ENCODE peak calls at places on chromosome 19, in five cellular contexts. M, H, L, R and N are unnamed samples. For H3K4me1, the result is how much of the 10 kb centered on the place peaks cover.

GRCh38 chr19:18503971-18504885 is 17.6 kb downstream of the ELL start:
- DNase-seq in M (no peak), H (no peak), L (no peak), R (no peak), N (no peak)

GRCh38 chr19:16637535-16637934 is 9.5 kb upstream of the MED26 start:
- DNase-seq in M (no peak), H (no peak), L (no peak), R (no peak), N (no peak)

GRCh38 chr19:30895946-30896345 is 453.3 kb downstream of the TSHZ3 start:
- DNase-seq in M (no peak), H (no peak), L (no peak), R (no peak), N (no peak)

GRCh38 chr19:49635530-49636229 is 4.3 kb downstream of the RRAS start:
- DNase-seq in M (no peak), H (no peak), L (no peak), R (no peak), N (no peak)

GRCh38 chr19:19171821-19172532 is 1.9 kb upstream of the MEF2B start:
- DNase-seq in M (no peak), H (no peak), L (no peak), R (no peak), N (no peak)

GRCh38 chr19:8233370-8233769 is 24.2 kb downstream of the CERS4 start:
- DNase-seq in M (no peak), H (no peak), L (no peak), R (no peak), N (no peak)

GRCh38 chr19:29667941-29668340 is 2.7 kb downstream of the PLEKHF1 start:
- DNase-seq in M (no peak), H (peak), L (peak), R (no peak), N (no peak)

GRCh38 chr19:30640266-30640965 is 268.2 kb downstream of the ZNF536 start:
- DNase-seq in M (peak), H (no peak), L (peak), R (no peak), N (no peak)

GRCh38 chr19:57317503-57317902 is 2.8 kb upstream of the ZNF543 start:
- DNase-seq in M (no peak), H (no peak), L (no peak), R (no peak), N (no peak)

GRCh38 chr19:5828661-5829566 is 10.6 kb downstream of the FUT6 start:
- DNase-seq in M (no peak), H (peak), L (peak), R (no peak), N (no peak)

GRCh38 chr19:50735869-50736268 is 12.7 kb downstream of the CLEC11A start:
- DNase-seq in M (no peak), H (no peak), L (no peak), R (no peak), N (no peak)

GRCh38 chr19:48967346-48968178 is 2.5 kb downstream of the FTL start:
- DNase-seq in M (no peak), H (peak), L (no peak), R (peak), N (peak)

GRCh38 chr19:42140125-42140754 is 8.0 kb upstream of the POU2F2 start:
- DNase-seq in M (no peak), H (no peak), L (no peak), R (no peak), N (no peak)

GRCh38 chr19:4369888-4370260 is 26.5 kb downstream of the MPND start:
- DNase-seq in M (no peak), H (no peak), L (peak), R (no peak), N (no peak)

DNA sequence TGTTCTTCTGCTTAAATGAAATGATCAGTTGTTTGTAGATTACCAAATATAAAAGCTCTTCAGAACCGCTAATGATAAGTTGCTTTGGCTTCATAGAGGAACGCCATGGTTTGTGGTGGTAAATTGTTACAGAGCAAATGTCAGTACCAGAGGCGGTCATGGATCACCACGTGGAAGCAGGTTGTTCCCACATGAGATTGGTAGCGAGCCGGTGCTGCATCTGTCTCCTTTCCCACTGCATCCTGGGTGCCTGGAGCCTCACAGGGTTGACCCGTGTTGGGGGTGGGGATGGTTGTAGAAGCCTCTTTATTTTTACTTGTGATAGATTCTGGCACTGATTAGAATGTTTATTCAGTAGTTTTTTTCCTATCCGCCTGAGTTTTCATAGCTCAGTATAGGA is 14.7 kb downstream of the GARRE1 start:
- DNase-seq in M (no peak), H (no peak), L (no peak), R (no peak), N (no peak)
- H3K4me1 ChIP-seq in M (under half), H (under half), L (half or more), R (half or more), N (under half)

GRCh38 chr19:1813837-1814217 is 1.8 kb upstream of the ATP8B3 start:
- DNase-seq in M (no peak), H (no peak), L (no peak), R (no peak), N (no peak)

GRCh38 chr19:1814391-1814790 is 2.3 kb upstream of the ATP8B3 start:
- DNase-seq in M (no peak), H (no peak), L (no peak), R (no peak), N (no peak)

GRCh38 chr19:1811942-1812425 is at the start of gene ATP8B3:
- DNase-seq in M (no peak), H (no peak), L (peak), R (no peak), N (no peak)

GRCh38 chr19:1812426-1813196 is 535 bp upstream of the ATP8B3 start:
- DNase-seq in M (peak), H (peak), L (peak), R (peak), N (peak)

DNA sequence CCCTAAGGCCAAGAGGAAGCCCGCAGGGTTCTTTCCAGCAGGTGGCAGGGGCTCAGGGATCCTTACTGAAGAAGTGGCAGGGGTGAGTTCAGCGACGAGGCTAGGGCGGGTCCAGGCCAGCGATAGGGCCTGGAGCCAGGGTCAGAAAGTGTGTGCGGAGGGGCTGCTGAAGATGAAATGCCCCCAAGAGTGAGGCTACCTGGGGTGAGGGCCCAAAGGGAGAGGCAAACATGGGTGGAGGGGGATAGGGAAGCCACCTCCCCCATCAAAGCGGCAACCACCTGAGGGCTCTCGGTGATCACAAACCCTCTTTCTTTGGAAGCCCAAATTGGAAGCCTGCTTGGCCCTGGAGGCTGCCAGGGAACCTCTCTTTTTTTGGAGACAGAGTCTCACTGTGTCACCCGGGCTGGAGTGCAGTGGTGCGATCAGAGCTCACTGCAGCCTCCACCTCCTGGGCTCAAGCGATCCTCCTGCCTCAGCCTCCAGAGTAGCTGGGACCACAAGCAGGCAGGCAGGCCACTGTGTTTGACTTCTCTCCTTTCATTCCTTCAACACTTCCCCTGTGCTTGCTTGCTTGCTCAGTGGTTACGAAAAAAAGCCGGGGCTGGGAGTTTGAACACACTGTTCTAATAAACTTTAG is 1.2 kb upstream of the ATP8B3 start:
- DNase-seq in M (no peak), H (no peak), L (no peak), R (no peak), N (no peak)
- TF ChIP-seq CTCF in M (no peak), H (no peak), L (peak), R (no peak), N (no peak)

GRCh38 chr19:46739290-46739771 is 6.5 kb upstream of the FKRP start:
- DNase-seq in M (no peak), H (peak), L (no peak), R (peak), N (no peak)
- H3K4me1 ChIP-seq in M (under half), H (half or more), L (under half), R (half or more), N (under half)

DNA sequence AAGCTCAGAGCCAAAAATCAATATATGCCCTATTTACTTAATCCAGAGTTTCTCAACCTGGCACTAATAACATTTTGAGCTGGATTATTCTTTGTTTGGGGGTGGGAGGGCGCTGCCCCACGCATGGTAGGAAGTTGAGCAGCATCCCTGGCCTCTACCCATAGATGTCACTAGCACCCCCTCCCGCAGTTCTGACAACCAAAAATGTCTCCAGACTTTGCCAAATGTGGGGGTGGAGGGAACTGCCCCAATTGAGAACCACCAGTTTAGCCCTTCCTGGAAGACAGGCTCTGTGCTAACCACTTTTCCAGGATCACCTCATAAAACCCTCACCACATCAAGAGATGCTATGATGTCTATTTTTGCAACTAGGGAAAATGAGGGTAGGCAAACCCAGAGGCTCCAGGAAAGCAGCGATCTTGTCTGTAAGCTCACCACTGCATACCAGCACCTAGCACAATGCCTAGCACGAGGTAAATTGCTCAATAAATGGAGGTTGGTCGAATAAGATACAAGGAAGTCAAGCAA is 1.1 kb downstream of the TRIR start:
- DNase-seq in M (no peak), H (no peak), L (no peak), R (no peak), N (peak)
- TF ChIP-seq CTCF in M (no peak), H (no peak), L (peak), R (no peak), N (peak)

GRCh38 chr19:2173388-2173787 is 9.7 kb downstream of the DOT1L start:
- DNase-seq in M (no peak), H (no peak), L (no peak), R (no peak), N (no peak)
- H3K4me1 ChIP-seq in M (under half), H (under half), L (under half), R (half or more), N (under half)

DNA sequence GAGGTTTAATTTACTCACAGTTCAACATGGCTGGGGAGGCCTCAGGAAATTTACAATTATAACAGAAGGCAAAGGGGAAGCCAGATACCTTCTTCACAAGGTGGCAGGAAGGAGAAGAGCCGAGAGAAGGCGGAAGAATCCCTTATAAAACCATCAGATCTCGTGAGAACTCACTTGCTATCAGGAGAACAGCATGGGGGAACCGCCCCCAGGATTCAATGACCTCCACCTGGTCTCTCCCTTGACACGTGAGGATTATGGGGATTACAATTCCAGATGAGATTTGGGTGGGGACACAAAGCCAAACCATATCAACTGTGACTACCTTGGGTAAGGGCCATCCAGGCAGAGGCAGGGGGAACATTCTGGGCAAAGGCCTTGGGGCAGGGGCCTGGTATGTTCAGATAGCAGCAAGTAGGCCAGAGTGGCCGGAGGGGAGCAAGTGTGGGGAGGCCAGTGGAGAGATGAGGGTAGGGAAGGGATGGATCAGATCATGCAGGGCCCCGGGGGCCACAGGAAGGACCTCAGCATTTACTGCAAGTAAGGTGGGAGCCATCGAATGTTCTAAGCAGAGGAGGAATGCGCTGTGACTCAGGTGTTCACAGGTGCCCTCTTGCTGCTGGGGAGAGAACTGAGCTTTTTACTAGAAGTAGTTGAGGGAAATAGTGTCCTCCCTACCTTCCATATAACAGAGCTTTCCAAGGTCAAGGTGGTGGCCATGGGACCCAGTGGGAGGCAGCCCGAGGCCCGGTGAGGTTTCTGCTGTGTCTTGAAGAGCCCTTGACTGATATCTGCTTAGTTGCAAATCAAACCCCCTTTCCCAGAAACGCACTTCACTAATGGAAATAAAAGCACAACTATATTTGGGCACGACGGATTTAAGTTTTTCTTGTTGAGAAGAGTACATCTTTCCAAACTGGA is 18.0 kb downstream of the RAB3D start:
- DNase-seq in M (no peak), H (no peak), L (no peak), R (no peak), N (no peak)
- TF ChIP-seq CTCF in M (no peak), H (no peak), L (no peak), R (no peak), N (peak)